ENCODE peak calls at places on chromosomes 5 and 9, in five cellular contexts. N, B, M, K and R are unnamed samples.

GRCh38 chr9:122477346-122477745 is 380 bp downstream of the OR1J1 start:
- DNase-seq in N (no peak), B (peak), M (no peak), K (no peak), R (no peak)

GRCh38 chr5:34530637-34531036 is 125.5 kb upstream of the RAI14 start:
- DNase-seq in N (no peak), B (no peak), M (no peak), K (no peak), R (no peak)

GRCh38 chr9:120390637-120391190 is 189.3 kb downstream of the CDK5RAP2 start:
- DNase-seq in N (no peak), B (no peak), M (no peak), K (no peak), R (no peak)

GRCh38 chr5:102860035-102860434 is 104.9 kb downstream of the PAM start:
- DNase-seq in N (no peak), B (no peak), M (no peak), K (no peak), R (no peak)

GRCh38 chr9:135978650-135979461 is 17.7 kb upstream of the UBAC1 start:
- DNase-seq in N (no peak), B (no peak), M (no peak), K (no peak), R (no peak)

GRCh38 chr5:157956271-157956885 is 97.4 kb upstream of the CLINT1 start:
- DNase-seq in N (peak), B (no peak), M (no peak), K (no peak), R (no peak)

GRCh38 chr9:118929317-118929716 is 439.9 kb downstream of the BRINP1 start:
- DNase-seq in N (peak), B (no peak), M (no peak), K (no peak), R (no peak)

GRCh38 chr9:105539452-105539851 is 18.5 kb upstream of the FKTN start:
- DNase-seq in N (no peak), B (no peak), M (no peak), K (no peak), R (no peak)

GRCh38 chr5:174751154-174751990 is 27.0 kb downstream of the MSX2 start:
- DNase-seq in N (peak), B (no peak), M (peak), K (no peak), R (peak)

GRCh38 chr5:109352475-109352874 is 57.3 kb downstream of the PJA2 start:
- DNase-seq in N (no peak), B (no peak), M (no peak), K (no peak), R (no peak)

GRCh38 chr5:109349419-109349818 is 60.4 kb downstream of the PJA2 start:
- DNase-seq in N (no peak), B (no peak), M (no peak), K (no peak), R (no peak)

GRCh38 chr5:109354761-109355160 is 55.0 kb downstream of the PJA2 start:
- DNase-seq in N (no peak), B (peak), M (no peak), K (no peak), R (no peak)

GRCh38 chr5:109350537-109351270 is 59.1 kb downstream of the PJA2 start:
- DNase-seq in N (no peak), B (no peak), M (no peak), K (no peak), R (no peak)

GRCh38 chr5:109352024-109352423 is 57.8 kb downstream of the PJA2 start:
- DNase-seq in N (no peak), B (no peak), M (no peak), K (no peak), R (no peak)
- H3K14ac ChIP-seq in N (no peak), B (no peak), M (no peak), K (no peak), R (no peak)

GRCh38 chr5:5683174-5683573 is 260.7 kb downstream of the ICE1 start:
- DNase-seq in N (no peak), B (no peak), M (no peak), K (no peak), R (no peak)

GRCh38 chr5:5675511-5675910 is 253.0 kb downstream of the ICE1 start:
- DNase-seq in N (no peak), B (no peak), M (no peak), K (no peak), R (no peak)

GRCh38 chr5:5678909-5679308 is 256.4 kb downstream of the ICE1 start:
- DNase-seq in N (peak), B (peak), M (no peak), K (no peak), R (no peak)

GRCh38 chr5:5676218-5676617 is 253.7 kb downstream of the ICE1 start:
- DNase-seq in N (no peak), B (no peak), M (no peak), K (no peak), R (no peak)

DNA sequence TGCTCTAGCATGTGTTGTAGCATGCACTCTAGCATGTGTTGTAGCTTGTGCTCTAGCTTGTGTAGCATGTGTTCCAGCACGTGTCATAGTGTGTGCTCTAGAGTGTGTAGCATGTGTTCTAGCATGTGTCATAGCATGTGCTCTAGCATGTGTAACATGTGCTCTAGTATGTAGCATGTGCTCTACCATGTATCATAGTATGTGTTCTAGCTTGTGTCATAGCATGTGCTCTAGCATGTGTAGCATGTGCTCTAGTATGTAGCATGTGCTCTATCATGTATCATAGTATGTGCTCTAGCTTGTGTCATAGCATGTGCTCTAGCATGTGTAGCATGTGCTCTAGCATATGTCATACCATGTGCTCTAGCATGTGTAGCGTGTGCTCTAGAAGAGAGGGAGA is 255.3 kb downstream of the ICE1 start:
- DNase-seq in N (no peak), B (no peak), M (no peak), K (no peak), R (no peak)
- H2BK12ac ChIP-seq in N (no peak), B (no peak), M (no peak), K (peak), R (no peak)

GRCh38 chr9:109751253-109751652 is 28.7 kb upstream of the PALM2AKAP2 start:
- DNase-seq in N (no peak), B (no peak), M (no peak), K (no peak), R (no peak)

GRCh38 chr9:109742759-109743388 is 37.1 kb upstream of the PALM2AKAP2 start:
- DNase-seq in N (peak), B (no peak), M (no peak), K (no peak), R (no peak)

GRCh38 chr9:109739760-109740159 is 40.2 kb upstream of the PALM2AKAP2 start:
- DNase-seq in N (no peak), B (no peak), M (no peak), K (no peak), R (no peak)

GRCh38 chr9:109745335-109746283 is 34.4 kb upstream of the PALM2AKAP2 start:
- DNase-seq in N (peak), B (no peak), M (peak), K (no peak), R (no peak)
- H3K14ac ChIP-seq in N (no peak), B (no peak), M (no peak), K (no peak), R (no peak)

GRCh38 chr9:32879335-32879734 is 96.0 kb downstream of the TMEM215 start:
- DNase-seq in N (no peak), B (no peak), M (no peak), K (no peak), R (no peak)

GRCh38 chr9:32882616-32883015 is 99.3 kb downstream of the TMEM215 start:
- DNase-seq in N (no peak), B (no peak), M (no peak), K (no peak), R (no peak)

GRCh38 chr9:32884482-32884881 is 101.1 kb downstream of the TMEM215 start:
- DNase-seq in N (no peak), B (no peak), M (no peak), K (no peak), R (no peak)

GRCh38 chr9:32886021-32886420 is 102.7 kb downstream of the TMEM215 start:
- DNase-seq in N (no peak), B (no peak), M (no peak), K (no peak), R (no peak)

DNA sequence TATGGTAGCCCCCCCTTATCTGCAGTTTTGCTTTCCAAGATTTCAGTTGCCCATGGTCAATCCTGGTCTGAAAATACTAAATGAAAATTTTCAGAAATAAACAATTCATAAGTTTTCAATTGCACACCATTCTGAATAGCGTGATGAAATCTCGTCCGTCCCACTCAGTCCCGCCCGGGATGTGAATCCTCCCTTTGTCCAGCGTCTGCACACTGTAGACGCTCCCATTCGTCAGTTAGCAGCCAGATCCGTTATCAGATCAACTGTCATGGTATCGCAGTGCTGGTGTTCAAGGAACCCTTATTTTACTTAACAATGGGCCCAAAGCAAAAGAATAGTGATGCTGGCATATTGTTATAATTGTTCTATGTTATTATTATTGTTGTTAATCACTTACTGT is 98.6 kb downstream of the TMEM215 start:
- DNase-seq in N (no peak), B (no peak), M (no peak), K (no peak), R (no peak)
- H2BK12ac ChIP-seq in N (no peak), B (no peak), M (no peak), K (no peak), R (no peak)

GRCh38 chr5:138148811-138149210 is 9.6 kb upstream of the NME5 start:
- DNase-seq in N (peak), B (no peak), M (no peak), K (no peak), R (no peak)
- H3K14ac ChIP-seq in N (no peak), B (no peak), M (no peak), K (no peak), R (no peak)

DNA sequence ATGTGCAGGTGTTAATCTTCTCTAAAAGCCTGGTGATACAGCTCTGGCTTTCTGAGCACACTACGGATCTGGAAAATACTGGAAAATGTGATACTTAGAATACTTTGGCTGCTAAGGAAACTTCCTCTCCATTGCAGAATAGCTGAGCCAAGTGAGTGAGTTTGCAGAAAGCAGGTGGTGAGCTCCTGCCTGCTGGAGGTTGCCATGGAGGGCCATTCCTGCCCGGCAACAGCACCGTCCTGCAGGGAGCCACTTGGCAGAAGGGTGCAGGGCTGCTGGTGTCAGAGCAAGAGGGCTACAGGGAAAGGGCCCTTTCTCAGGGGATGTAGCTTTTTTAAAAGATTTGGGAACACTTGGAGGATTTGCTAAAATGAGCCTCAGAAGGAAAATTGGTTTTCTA is 40.7 kb downstream of the SECISBP2 start:
- DNase-seq in N (no peak), B (no peak), M (no peak), K (no peak), R (no peak)
- H2BK12ac ChIP-seq in N (no peak), B (no peak), M (no peak), K (no peak), R (no peak)

DNA sequence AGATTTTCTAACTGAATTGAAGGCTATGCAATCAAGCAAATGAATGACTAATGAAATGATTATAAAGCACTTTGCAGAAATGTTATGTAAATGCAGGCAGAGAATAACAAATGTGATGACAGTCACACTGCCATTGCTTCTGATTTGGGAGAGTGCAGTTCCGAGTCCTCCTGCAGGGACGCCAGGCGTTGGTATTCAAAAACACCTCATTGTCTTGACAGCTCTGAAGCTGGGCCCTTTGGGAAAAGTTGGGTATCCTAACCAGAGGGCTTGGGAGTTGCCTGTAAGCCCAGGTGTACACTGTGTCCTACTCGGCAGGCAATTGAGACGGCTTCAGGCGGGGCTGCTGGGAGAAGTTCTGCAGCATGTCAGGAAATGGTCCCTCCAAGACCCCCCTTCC is 57.8 kb downstream of the C5orf15 start:
- DNase-seq in N (no peak), B (no peak), M (no peak), K (no peak), R (no peak)
- H3K14ac ChIP-seq in N (no peak), B (no peak), M (no peak), K (no peak), R (no peak)

DNA sequence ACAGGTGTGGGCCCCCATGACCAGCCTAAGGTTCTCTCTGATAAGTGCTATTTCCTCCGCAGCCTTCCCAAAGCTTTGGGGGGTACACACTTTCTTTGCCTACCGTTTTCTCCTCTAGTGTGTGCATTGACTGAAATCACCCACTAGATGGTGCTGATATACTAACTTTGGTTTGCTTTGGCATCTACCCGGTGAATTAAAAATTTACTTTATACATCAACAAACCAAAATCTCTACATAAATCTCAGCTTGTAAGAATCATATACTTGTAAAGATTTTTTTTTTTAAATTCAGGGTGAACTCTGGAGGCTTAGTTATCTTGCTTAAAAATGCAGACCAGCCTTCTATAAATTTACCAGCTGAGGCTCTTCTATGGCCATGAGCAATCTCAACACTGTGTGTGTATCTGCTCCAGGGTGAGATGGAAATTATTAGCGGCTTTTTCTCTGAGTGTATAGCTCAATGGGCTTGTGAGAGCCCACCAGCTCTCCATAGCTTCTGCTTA is 475.7 kb upstream of the TNC start:
- DNase-seq in N (peak), B (peak), M (peak), K (no peak), R (peak)
- H2BK12ac ChIP-seq in N (peak), B (peak), M (no peak), K (no peak), R (no peak)

GRCh38 chr5:113057437-113058052 is 80.9 kb downstream of the DCP2 start:
- DNase-seq in N (no peak), B (no peak), M (no peak), K (no peak), R (peak)

GRCh38 chr5:113058269-113058668 is 81.7 kb downstream of the DCP2 start:
- DNase-seq in N (no peak), B (no peak), M (no peak), K (no peak), R (peak)

GRCh38 chr5:113060410-113061025 is 83.9 kb downstream of the DCP2 start:
- DNase-seq in N (no peak), B (no peak), M (no peak), K (no peak), R (peak)

GRCh38 chr5:113059232-113059805 is 82.7 kb downstream of the DCP2 start:
- DNase-seq in N (peak), B (no peak), M (no peak), K (no peak), R (peak)

DNA sequence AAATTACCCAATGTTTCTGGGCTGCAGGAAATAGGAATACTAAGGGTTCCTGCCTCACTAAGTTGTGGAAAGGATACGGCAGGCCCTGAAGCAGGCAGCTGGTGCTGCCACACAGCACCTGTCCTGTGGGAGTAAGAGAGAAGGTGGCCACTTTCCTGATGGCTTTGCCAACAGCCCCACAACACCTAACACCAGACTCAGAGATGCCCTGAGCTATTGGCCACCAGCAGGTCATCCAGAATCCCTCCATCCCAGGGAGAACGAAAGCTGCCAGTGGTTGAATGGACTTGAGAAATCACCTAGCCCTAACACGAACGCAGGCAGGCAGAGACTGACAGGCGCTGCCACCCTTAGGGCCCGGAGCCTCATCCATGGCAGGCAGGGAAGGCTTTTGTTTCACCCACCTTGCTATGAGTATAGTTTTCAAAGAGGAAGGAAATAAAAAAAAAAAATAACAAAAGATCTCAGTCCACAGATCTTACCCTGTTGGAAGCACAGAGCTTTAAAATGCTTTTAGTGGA is 82.2 kb downstream of the DCP2 start:
- DNase-seq in N (no peak), B (no peak), M (no peak), K (no peak), R (no peak)
- H3K14ac ChIP-seq in N (no peak), B (peak), M (no peak), K (no peak), R (no peak)